ENCODE peak calls at places on chromosome 20, in ten cellular contexts. B is choroid plexus epithelial cell, O is ovary, T is heart left ventricle, U is GM23338, V is NB4, S is brain microvascular endothelial cell, Z is cardiac fibroblast, D is foreskin fibroblast, A is testis. H is an unnamed sample.

GRCh38 chr20:43458422-43458924 is 777 bp downstream of the SRSF6 start:
- DNase-seq in B (peak), V (no peak), S (no peak), D (no peak), O (no peak), T (no peak), Z (peak), U (peak), A (no peak), H (no peak)

GRCh38 chr20:47501483-47502270 is at the start of gene NCOA3:
- DNase-seq in D (peak), S (peak), A (peak), B (peak), Z (peak), V (peak), U (peak), T (peak), O (peak), H (peak)

GRCh38 chr20:23666698-23667097 is 22.1 kb downstream of the CST4 start:
- DNase-seq in B (no peak), T (peak), A (peak), Z (no peak), S (no peak), O (no peak), U (no peak), D (no peak), V (no peak), H (no peak)

GRCh38 chr20:37316775-37317170 is 27.3 kb downstream of the MANBAL start:
- DNase-seq in B (no peak), D (no peak), A (no peak), V (no peak), O (no peak), Z (no peak), T (no peak), S (no peak), U (no peak), H (no peak)

GRCh38 chr20:64080013-64080812 is at the start of gene OPRL1:
- DNase-seq in T (no peak), U (peak), B (no peak), A (no peak), O (no peak), V (no peak), S (no peak), D (peak), Z (no peak), H (peak)

GRCh38 chr20:22490287-22491187 is 93.8 kb downstream of the FOXA2 start:
- DNase-seq in O (no peak), A (no peak), S (no peak), V (peak), D (no peak), B (no peak), Z (no peak), T (no peak), U (peak), H (no peak)

GRCh38 chr20:63738687-63739128 is 868 bp upstream of the SLC2A4RG start:
- DNase-seq in V (no peak), U (peak), O (peak), S (no peak), A (peak), T (peak), Z (peak), B (peak), D (peak), H (peak)

GRCh38 chr20:29741894-29742698 is 1515.4 kb upstream of the DEFB115 start:
- DNase-seq in V (no peak), S (no peak), Z (no peak), O (no peak), B (no peak), U (no peak), D (no peak), A (no peak), T (no peak), H (no peak)

GRCh38 chr20:51760905-51761544 is 7.2 kb downstream of the ATP9A start:
- DNase-seq in S (peak), D (peak), O (no peak), U (peak), B (peak), A (no peak), Z (peak), T (no peak), V (no peak), H (peak)

GRCh38 chr20:38680492-38681118 is 43.7 kb upstream of the SLC32A1 start:
- DNase-seq in T (peak), V (peak), O (no peak), A (peak), U (peak), B (peak), Z (peak), D (peak), S (peak), H (peak)

GRCh38 chr20:52410746-52411317 is 219.3 kb upstream of the ZFP64 start:
- DNase-seq in T (no peak), U (no peak), B (no peak), Z (no peak), S (no peak), D (no peak), O (no peak), V (peak), A (no peak), H (no peak)

GRCh38 chr20:44533928-44534327 is 12.1 kb upstream of the SERINC3 start:
- DNase-seq in D (no peak), S (no peak), O (no peak), T (no peak), U (no peak), Z (no peak), V (no peak), B (no peak), A (no peak), H (no peak)

GRCh38 chr20:48597521-48598302 is 230.1 kb downstream of the PREX1 start:
- DNase-seq in V (peak), D (no peak), U (no peak), A (no peak), T (no peak), Z (no peak), S (no peak), O (no peak), B (no peak), H (no peak)

GRCh38 chr20:57391439-57392129 is 388 bp downstream of the RBM38 start:
- DNase-seq in O (peak), B (peak), Z (peak), D (peak), T (no peak), V (peak), S (no peak), U (peak), A (no peak), H (no peak)

GRCh38 chr20:43837856-43838702 is 76.6 kb upstream of the TOX2 start:
- DNase-seq in S (no peak), V (no peak), B (no peak), D (no peak), Z (no peak), A (no peak), U (no peak), O (no peak), T (no peak), H (no peak)

GRCh38 chr20:13611726-13612125 is 27.0 kb downstream of the TASP1 start:
- DNase-seq in T (no peak), D (no peak), B (no peak), U (no peak), Z (no peak), S (no peak), V (no peak), A (no peak), O (no peak), H (no peak)

GRCh38 chr20:39124064-39124463 is 161.9 kb downstream of the DHX35 start:
- DNase-seq in T (no peak), O (no peak), V (no peak), B (no peak), A (no peak), S (no peak), D (no peak), U (no peak), Z (no peak), H (no peak)

GRCh38 chr20:54090230-54091119 is 20.1 kb upstream of the BCAS1 start:
- DNase-seq in Z (no peak), T (no peak), A (no peak), B (no peak), O (no peak), S (no peak), D (no peak), U (no peak), V (peak), H (no peak)

GRCh38 chr20:20566523-20566922 is 145.9 kb downstream of the RALGAPA2 start:
- DNase-seq in O (no peak), Z (no peak), A (no peak), T (no peak), U (no peak), D (no peak), V (no peak), S (no peak), B (no peak), H (no peak)

GRCh38 chr20:17936791-17937687 is 31.6 kb downstream of the SNX5 start:
- DNase-seq in U (peak), D (peak), S (peak), T (peak), V (no peak), B (peak), O (peak), A (peak), Z (peak), H (peak)

GRCh38 chr20:33933469-33933909 is 60.2 kb upstream of the RALY start:
- DNase-seq in D (peak), O (peak), U (peak), A (peak), V (peak), B (peak), T (peak), S (peak), Z (peak), H (peak)

GRCh38 chr20:46709459-46710148 is at the start of gene SLC2A10:
- DNase-seq in D (peak), B (peak), V (peak), S (peak), Z (peak), O (peak), U (peak), A (peak), T (peak), H (peak)

DNA sequence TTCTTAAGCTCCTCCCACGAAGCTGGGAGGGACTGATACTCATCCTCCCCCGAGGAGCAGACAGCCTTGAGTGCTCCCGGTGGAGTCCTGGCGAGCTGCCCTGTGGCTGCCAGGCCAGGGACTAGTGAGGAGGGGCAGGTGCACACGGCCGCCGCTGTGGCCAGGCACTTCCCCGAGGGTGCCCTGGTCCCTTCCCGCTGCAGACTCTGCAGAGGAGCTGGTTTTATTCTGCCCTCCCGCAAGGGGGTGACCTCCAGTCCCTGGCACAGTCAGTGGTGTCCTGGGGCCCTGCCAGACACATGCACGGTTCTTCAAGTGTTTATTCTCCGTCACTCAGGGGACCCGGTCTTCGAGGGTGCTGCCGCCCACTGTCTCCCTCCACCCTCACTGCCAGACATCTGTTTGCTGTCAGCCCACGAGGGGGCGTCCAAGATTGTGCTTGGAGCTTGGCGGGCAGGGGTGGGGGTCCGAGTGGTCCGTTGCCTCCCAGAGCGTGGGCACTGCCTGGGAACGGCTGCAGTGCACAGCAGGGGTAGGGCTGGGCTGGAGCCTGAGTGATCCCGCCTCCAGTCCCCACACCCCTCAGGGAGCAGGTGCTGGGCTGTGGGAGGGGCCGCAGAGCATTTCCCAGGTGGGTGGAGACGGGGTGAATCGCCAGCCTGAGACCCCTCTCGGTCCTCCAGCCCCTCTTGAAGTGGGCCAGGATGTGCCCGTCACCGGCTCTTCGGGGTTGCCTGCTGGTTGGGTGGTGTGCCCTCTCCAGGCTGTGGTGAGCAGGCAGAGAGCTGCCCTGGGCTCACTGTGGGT is 3.1 kb upstream of the CABLES2 start:
- DNase-seq in S (no peak), Z (peak), O (peak), A (peak), B (peak), T (no peak), V (peak), U (peak), D (peak), H (peak)
- H3K4me3 ChIP-seq in S (no peak), Z (no peak), O (no peak), A (no peak), B (no peak), T (no peak), V (no peak), U (no peak), D (no peak), H (no peak)

DNA sequence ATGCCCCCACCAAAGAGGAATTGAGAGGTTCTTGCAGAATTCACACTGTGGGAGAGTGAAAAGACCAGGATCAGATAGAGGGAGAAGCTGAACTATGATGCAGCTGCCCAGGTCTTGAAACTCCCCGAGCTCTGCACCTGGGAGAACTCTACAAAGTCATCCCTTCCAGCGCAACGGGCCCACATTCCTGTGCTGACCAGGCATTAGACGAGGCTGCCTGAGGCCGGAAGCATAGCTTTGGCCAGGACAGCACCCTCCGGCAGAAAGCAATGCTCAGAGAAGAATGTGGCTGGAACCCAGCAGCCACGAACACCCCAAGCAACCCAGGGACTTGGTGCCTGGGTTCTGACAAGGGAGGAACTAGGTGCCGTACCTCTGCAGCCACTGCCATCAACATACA is 281.5 kb upstream of the CDH4 start:
- DNase-seq in T (no peak), Z (no peak), O (no peak), U (no peak), B (no peak), A (no peak), S (no peak), D (no peak), V (no peak), H (no peak)
- H3K4me3 ChIP-seq in T (no peak), Z (no peak), O (no peak), U (no peak), B (no peak), A (no peak), S (no peak), D (no peak), V (no peak), H (no peak)

GRCh38 chr20:35600176-35600995 is 15.2 kb upstream of the SPAG4 start:
- DNase-seq in Z (no peak), B (no peak), U (peak), V (no peak), D (no peak), S (no peak), A (no peak), T (no peak), O (no peak), H (no peak)
- H3K4me3 ChIP-seq in Z (peak), B (peak), U (peak), V (no peak), D (no peak), S (peak), A (peak), T (peak), O (peak), H (peak)

GRCh38 chr20:297098-297924 is at the start of gene ZCCHC3:
- DNase-seq in S (peak), O (peak), V (peak), U (peak), B (peak), Z (peak), T (peak), A (peak), D (peak), H (peak)
- H3K4me3 ChIP-seq in S (peak), O (peak), V (peak), U (peak), B (peak), Z (peak), T (peak), A (peak), D (peak), H (peak)